ENCODE peak calls at places on chromosomes 12 and 14, in four cellular contexts. I is AG04450, N is adrenal gland, R is kidney. V is an unnamed sample.

GRCh38 chr14:28870033-28870564 is 103.5 kb downstream of the FOXG1 start:
- DNase-seq in N (no peak), R (no peak), I (no peak), V (no peak)

GRCh38 chr12:51590347-51591019 is 550 bp upstream of the SCN8A start:
- DNase-seq in R (peak; percentile 72), I (peak; percentile 27), N (peak; percentile 60), V (peak; percentile 83)

GRCh38 chr12:113222730-113223531 is 1.7 kb downstream of the TPCN1 start:
- DNase-seq in R (peak; percentile 89), I (peak; percentile 77), N (peak; percentile 81), V (no peak)

GRCh38 chr12:107241421-107241820 is 148.1 kb upstream of the CRY1 start:
- DNase-seq in N (peak; percentile 65), R (no peak), I (no peak), V (no peak)

GRCh38 chr14:95339301-95339865 is 19.7 kb upstream of the CLMN start:
- DNase-seq in N (no peak), R (no peak), I (no peak), V (no peak)

GRCh38 chr12:114974333-114974732 is 290.4 kb upstream of the TBX3 start:
- DNase-seq in R (no peak), N (no peak), I (no peak), V (no peak)

GRCh38 chr14:49863483-49864262 is 11.1 kb upstream of the NEMF start:
- DNase-seq in R (no peak), N (peak; percentile 60), I (no peak), V (no peak)

GRCh38 chr12:29153231-29153630 is 4.2 kb downstream of the FAR2 start:
- DNase-seq in N (no peak), R (no peak), I (no peak), V (no peak)

GRCh38 chr12:89160716-89161123 is 191.6 kb downstream of the DUSP6 start:
- DNase-seq in N (peak; percentile 66), I (no peak), R (peak; percentile 73), V (peak; percentile 64)

GRCh38 chr14:37063467-37064240 is 108.8 kb downstream of the SLC25A21 start:
- DNase-seq in I (no peak), N (no peak), R (no peak), V (no peak)

GRCh38 chr12:21546721-21547120 is 20.6 kb downstream of the SPX start:
- DNase-seq in N (no peak), I (no peak), R (no peak), V (no peak)

GRCh38 chr14:29353473-29353872 is 574.2 kb downstream of the PRKD1 start:
- DNase-seq in I (no peak), N (no peak), R (no peak), V (no peak)

GRCh38 chr12:77808534-77808933 is 22.2 kb upstream of the NAV3 start:
- DNase-seq in I (no peak), N (no peak), R (no peak), V (no peak)

GRCh38 chr14:70780396-70781075 is 28.8 kb downstream of the MAP3K9 start:
- DNase-seq in N (peak; percentile 40), R (no peak), I (no peak), V (peak; percentile 69)

GRCh38 chr12:31321565-31322228 is 4.3 kb downstream of the SINHCAF start:
- DNase-seq in N (no peak), R (no peak), I (no peak), V (no peak)

GRCh38 chr12:124053855-124054254 is 80.8 kb downstream of the ZNF664 start:
- DNase-seq in R (no peak), N (peak; percentile 67), I (peak; percentile 18), V (no peak)

GRCh38 chr12:105949391-105949790 is 189.4 kb downstream of the NUAK1 start:
- DNase-seq in R (no peak), I (no peak), N (no peak), V (no peak)

GRCh38 chr12:114799574-114800487 is 115.9 kb upstream of the TBX3 start:
- DNase-seq in N (peak; percentile 99), I (no peak), R (peak; percentile 86), V (peak; percentile 68)

GRCh38 chr14:72404106-72404774 is 472.0 kb downstream of the RGS6 start:
- DNase-seq in R (no peak), I (no peak), N (no peak), V (no peak)

GRCh38 chr14:66649515-66649914 is 141.6 kb downstream of the GPHN start:
- DNase-seq in R (no peak), N (no peak), I (no peak), V (no peak)

GRCh38 chr12:107236824-107237467 is 143.6 kb upstream of the CRY1 start:
- DNase-seq in R (no peak), N (no peak), I (peak; percentile 10), V (no peak)

GRCh38 chr14:22380511-22381455 is 208.2 kb downstream of the DAD1 start:
- DNase-seq in N (no peak), R (no peak), I (no peak), V (no peak)

GRCh38 chr12:8081228-8081920 is 700 bp upstream of the NECAP1 start:
- DNase-seq in N (peak; percentile 64), R (no peak), I (no peak), V (no peak)

GRCh38 chr12:70719672-70720420 is 82.6 kb upstream of the PTPRB start:
- DNase-seq in N (peak; percentile 29), R (no peak), I (no peak), V (peak; percentile 67)

GRCh38 chr12:47766496-47767196 is 6.4 kb upstream of the SLC48A1 start:
- DNase-seq in R (no peak), N (no peak), I (no peak), V (no peak)

GRCh38 chr12:1594045-1594294 is 411 bp downstream of the FBXL14 start:
- DNase-seq in N (peak; percentile 69), R (peak; percentile 93), I (no peak), V (peak; percentile 88)

GRCh38 chr12:108568653-108569154 is 6.3 kb downstream of the ISCU start:
- DNase-seq in I (no peak), R (no peak), N (no peak), V (no peak)

DNA sequence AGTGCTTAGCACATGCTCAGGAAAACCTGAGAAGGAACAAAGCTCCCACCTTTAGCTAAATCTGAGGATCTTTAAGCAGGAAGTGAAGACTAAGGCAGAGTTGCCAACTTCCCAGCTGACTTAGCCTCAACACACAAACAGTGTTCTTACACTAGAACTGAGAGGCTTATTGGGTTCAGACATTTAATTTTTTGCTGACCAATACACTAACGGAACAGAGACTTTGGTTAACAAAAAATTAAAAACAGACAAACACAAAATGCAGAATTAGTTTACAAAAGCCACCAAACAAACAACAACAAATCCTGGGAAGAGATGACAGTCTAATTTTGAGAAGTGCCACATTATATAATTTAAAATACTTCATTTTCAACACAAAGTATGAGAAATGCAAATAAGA is 1123.7 kb upstream of the ATXN7L3B start:
- DNase-seq in R (no peak), I (no peak), N (no peak), V (no peak)
- H3K9me3 ChIP-seq in R (peaks cover 3% of the 10 kb centered on the region), I (no peaks in the 10 kb centered on the region), N (no peaks in the 10 kb centered on the region), V (peaks cover 7% of the 10 kb centered on the region)

GRCh38 chr12:52679875-52680274 is 332 bp downstream of the KRT1 start:
- DNase-seq in R (no peak), I (no peak), N (no peak), V (no peak)
- H3K9me3 ChIP-seq in R (no peaks in the 10 kb centered on the region), I (no peaks in the 10 kb centered on the region), N (no peaks in the 10 kb centered on the region), V (no peaks in the 10 kb centered on the region)

GRCh38 chr12:132972374-132972773 is 13.8 kb upstream of the ZNF26 start:
- DNase-seq in N (no peak), I (no peak), R (no peak), V (no peak)
- H3K9me3 ChIP-seq in N (no peaks in the 10 kb centered on the region), I (peaks cover 48% of the 10 kb centered on the region), R (no peaks in the 10 kb centered on the region), V (no peaks in the 10 kb centered on the region)

GRCh38 chr12:34257093-34257492 is 234.8 kb downstream of the ALG10 start:
- DNase-seq in I (no peak), N (no peak), R (no peak), V (no peak)
- H3K9me3 ChIP-seq in I (peaks cover 31% of the 10 kb centered on the region), N (no peaks in the 10 kb centered on the region), R (no peaks in the 10 kb centered on the region), V (no peaks in the 10 kb centered on the region)

DNA sequence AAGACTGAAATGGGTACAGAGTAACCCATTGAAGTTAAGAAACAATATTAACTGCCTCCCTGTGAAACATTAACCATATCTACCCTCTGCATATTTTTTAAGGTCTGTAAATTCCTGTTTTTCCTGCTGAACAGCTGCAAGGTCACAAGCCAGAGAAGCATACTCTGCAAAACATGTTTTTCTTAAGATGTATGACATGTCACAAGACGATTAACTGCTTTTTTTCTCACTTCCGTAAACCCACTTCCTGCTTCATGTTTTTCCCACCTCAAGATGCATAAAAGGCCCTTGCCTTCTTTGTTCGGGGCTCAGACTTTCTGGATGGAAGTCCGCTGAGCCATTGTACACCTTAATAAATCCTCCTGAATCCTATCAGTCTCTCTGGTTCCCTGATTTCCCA is 504.7 kb upstream of the MIS18BP1 start:
- DNase-seq in I (no peak), N (no peak), R (no peak), V (no peak)
- H3K9me3 ChIP-seq in I (peaks cover 20% of the 10 kb centered on the region), N (no peaks in the 10 kb centered on the region), R (no peaks in the 10 kb centered on the region), V (no peaks in the 10 kb centered on the region)

DNA sequence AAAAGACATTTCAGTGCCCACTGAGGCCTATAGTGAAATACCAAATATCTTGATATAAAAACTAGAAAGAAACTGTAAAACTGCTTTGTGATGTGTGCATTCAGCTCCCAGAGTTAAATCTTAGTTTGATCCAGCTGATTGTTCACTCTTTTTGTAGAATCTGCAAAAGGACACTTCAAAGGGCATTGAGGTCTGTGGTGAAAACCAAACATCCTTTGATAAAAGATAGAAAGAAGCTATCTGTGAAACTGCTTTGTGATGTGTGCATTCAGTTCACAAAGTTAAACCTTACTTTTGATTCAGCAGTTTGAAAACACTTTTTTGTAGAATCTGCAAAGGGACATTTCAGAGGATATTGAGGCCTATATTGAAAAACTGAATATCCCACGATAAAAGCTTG is 290.7 kb upstream of the ALG10B start:
- DNase-seq in R (no peak), I (no peak), N (no peak), V (no peak)
- H3K9me3 ChIP-seq in R (no peaks in the 10 kb centered on the region), I (peaks cover 3% of the 10 kb centered on the region), N (peaks cover 4% of the 10 kb centered on the region), V (peaks cover 23% of the 10 kb centered on the region)

GRCh38 chr12:133023566-133023965 is 13.7 kb upstream of the ZNF84 start:
- DNase-seq in N (no peak), I (no peak), R (no peak), V (no peak)
- H3K9me3 ChIP-seq in N (peaks cover 24% of the 10 kb centered on the region), I (peaks cover 32% of the 10 kb centered on the region), R (peaks cover 6% of the 10 kb centered on the region), V (peaks cover 71% of the 10 kb centered on the region)

V was measured in upper lobe of right lung.